ENCODE peak calls at places on chromosomes 6 and 20, in seven cellular contexts. K is HCT116, D is IMR-90, Q is mammary epithelial cell, W is PC-9, A is H1, P is K562. F is an unnamed sample.

GRCh38 chr6:90478789-90479602 is 107.9 kb downstream of the MAP3K7 start:
- DNase-seq in P (peak), D (peak), A (peak), W (peak), K (peak), Q (peak), F (peak)

GRCh38 chr6:22717906-22718305 is 148.5 kb downstream of the HDGFL1 start:
- DNase-seq in D (no peak), K (no peak), A (no peak), W (no peak), P (no peak), Q (no peak), F (peak)

GRCh38 chr6:22024004-22024403 is 272.8 kb downstream of the PRL start:
- DNase-seq in A (no peak), D (no peak), Q (no peak), W (no peak), K (no peak), P (peak), F (no peak)

GRCh38 chr20:51831891-51832675 is 29.8 kb upstream of the SALL4 start:
- DNase-seq in A (no peak), D (peak), K (no peak), W (no peak), Q (no peak), P (no peak), F (no peak)

GRCh38 chr20:37931153-37931922 is 28.4 kb downstream of the VSTM2L start:
- DNase-seq in Q (no peak), D (no peak), A (no peak), P (no peak), W (no peak), K (no peak), F (no peak)

GRCh38 chr6:168641455-168641854 is 200.5 kb downstream of the SMOC2 start:
- DNase-seq in A (no peak), P (no peak), W (peak), K (no peak), D (no peak), Q (no peak), F (no peak)

GRCh38 chr6:37059344-37060194 is 54.1 kb downstream of the FGD2 start:
- DNase-seq in A (no peak), K (peak), Q (peak), W (peak), P (peak), D (peak), F (peak)

GRCh38 chr20:57680934-57681914 is 28.6 kb downstream of the PMEPA1 start:
- DNase-seq in D (no peak), Q (no peak), A (no peak), W (peak), P (no peak), K (no peak), F (no peak)

GRCh38 chr6:165999279-165999678 is 168.4 kb downstream of the TBXT start:
- DNase-seq in A (no peak), Q (no peak), D (no peak), W (no peak), P (no peak), K (no peak), F (no peak)

GRCh38 chr6:130240232-130240631 is 17.5 kb upstream of the SAMD3 start:
- DNase-seq in K (no peak), Q (peak), D (peak), P (no peak), A (no peak), W (no peak), F (peak)
- H2AFZ ChIP-seq in K (no peak), Q (peak), D (no peak), P (no peak), A (no peak), W (no peak), F (no peak)

DNA sequence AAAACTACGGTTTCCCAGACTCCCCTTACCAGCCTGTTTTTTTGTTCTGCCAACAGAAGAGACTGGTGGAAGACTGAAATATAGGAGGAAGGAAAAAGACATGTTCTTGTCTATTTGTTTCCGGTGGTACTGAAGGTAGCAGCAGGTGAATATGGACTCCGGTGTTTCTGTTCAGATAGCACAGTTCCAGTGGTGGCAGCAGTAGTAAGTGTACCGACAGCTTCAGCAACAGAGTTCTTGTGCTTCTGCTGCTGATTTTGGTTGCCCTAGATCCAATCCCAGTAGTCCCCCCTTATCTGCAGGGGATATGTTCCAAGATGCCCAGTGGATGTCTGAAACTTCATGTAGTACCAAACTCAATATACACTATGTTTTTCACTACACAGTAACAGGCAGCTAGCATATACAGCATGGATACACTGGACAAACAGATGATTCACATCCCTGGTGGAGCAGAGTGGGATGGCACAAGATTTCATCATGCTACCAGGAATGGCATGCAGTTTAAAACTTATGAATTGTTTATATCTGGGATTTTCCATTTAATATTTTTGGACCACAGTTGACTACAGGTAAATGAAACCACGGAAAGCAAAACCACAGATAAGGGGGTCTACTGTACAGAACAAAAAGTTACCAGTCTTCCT is 301.8 kb downstream of the BTBD9 start:
- DNase-seq in K (peak), A (no peak), D (peak), W (no peak), Q (peak), P (no peak), F (peak)
- TF ChIP-seq CTCF in K (no peak), A (no peak), D (peak), W (peak), Q (peak), P (no peak), F (peak)

DNA sequence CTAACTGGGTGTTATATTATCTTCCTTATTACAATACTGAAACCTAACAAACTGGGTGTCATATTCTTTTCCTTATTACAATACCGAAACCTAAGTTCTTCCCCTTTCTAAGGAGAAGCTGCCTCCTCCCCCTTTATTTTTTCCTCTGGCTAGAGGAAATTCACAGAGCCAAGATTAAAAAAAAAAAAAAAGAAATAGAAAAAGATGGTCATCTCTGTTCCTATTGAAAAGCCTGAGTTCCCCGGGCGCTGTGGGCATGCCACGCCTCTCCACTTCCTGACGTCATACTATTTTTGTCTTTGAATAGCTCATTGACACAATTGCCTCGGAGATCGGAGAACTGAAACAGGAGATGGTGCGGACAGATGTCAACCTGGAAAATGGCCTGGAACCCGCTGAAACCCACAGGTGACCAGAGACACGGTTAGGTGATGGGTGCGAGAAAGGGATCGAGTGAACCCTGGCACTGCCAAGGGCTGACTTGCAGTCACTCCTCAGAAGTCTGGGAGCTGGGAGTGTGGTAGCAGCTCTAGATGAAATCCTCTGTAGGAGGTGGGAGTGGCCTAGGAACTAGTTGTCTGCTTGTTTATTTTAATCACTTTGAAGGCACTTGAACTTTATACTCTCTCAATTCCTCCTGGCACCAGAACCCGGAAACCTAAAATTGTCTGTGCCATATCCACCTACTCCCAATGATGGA is 82.2 kb upstream of the NAA20 start:
- DNase-seq in A (no peak), D (no peak), K (no peak), W (peak), P (no peak), Q (peak), F (peak)
- H3K27ac ChIP-seq in A (no peak), D (no peak), K (no peak), W (peak), P (no peak), Q (peak), F (peak)

GRCh38 chr6:149749594-149750135 is at the start of gene PCMT1:
- DNase-seq in W (peak), K (peak), D (peak), P (peak), Q (peak), A (peak), F (peak)

GRCh38 chr6:149746147-149746946 is at the start of gene NUP43:
- DNase-seq in K (peak), D (peak), P (peak), Q (peak), A (peak), W (peak), F (peak)

GRCh38 chr6:149751239-149751638 is 1.7 kb downstream of the PCMT1 start:
- DNase-seq in W (no peak), P (no peak), K (no peak), Q (no peak), D (no peak), A (no peak), F (no peak)

GRCh38 chr6:149752600-149752999 is 3.1 kb downstream of the PCMT1 start:
- DNase-seq in W (no peak), Q (no peak), D (no peak), K (no peak), A (no peak), P (no peak), F (no peak)

DNA sequence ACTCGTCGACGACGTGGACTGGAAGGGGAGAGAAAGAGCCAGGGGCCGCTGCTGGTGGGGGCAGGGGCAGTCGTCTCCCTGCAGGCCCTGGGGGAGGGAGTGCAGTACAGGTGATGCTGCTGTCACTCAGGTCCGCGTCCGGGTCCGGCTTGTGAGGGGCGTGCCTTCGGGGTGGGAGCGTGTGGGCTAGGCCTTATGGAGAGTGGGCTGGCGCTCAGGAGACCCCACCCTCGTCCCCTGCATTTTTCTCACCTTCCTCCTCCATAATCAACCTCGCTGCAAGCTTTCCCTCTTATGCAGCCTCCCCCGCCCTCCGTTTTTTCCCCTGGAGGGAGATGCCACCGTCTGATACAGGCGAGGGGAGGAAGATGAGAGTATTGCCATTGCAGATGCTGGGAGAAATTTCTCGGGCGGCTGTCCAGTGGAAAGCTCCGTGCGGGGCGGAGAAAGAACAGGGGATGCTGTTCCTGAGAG is 632 bp downstream of the PCMT1 start:
- DNase-seq in A (peak), W (peak), Q (peak), D (peak), P (peak), K (peak), F (peak)
- H2AFZ ChIP-seq in A (no peak), W (peak), Q (peak), D (peak), P (peak), K (no peak), F (peak)

GRCh38 chr6:35731736-35732532 is 4.9 kb upstream of the ARMC12 start:
- DNase-seq in A (no peak), P (peak), W (peak), Q (peak), D (peak), K (no peak), F (peak)
- TF ChIP-seq CTCF in A (no peak), P (peak), W (no peak), Q (no peak), D (no peak), K (no peak), F (peak)